ENCODE peak calls at places on chromosomes 7 and 10, in ten cellular contexts. B is OCI-LY7; T is IMR-90; W is A549; F is spleen; M is Panc1; I is tibial nerve; Q is stomach; U is CD8-positive, alpha-beta T cell; S is bronchial epithelial cell. N is an unnamed sample.

GRCh38 chr7:20164420-20165145 is 52.6 kb downstream of the MACC1 start:
- DNase-seq in B (no peak), T (no peak), W (no peak), F (no peak), M (no peak), I (no peak), Q (no peak), U (no peak), S (no peak), N (no peak)

GRCh38 chr7:158413962-158414961 is 173.4 kb downstream of the PTPRN2 start:
- DNase-seq in B (no peak), T (no peak), W (no peak), F (no peak), M (no peak), I (peak), Q (peak), U (no peak), S (peak), N (no peak)

GRCh38 chr10:102409604-102410426 is 8.8 kb downstream of the PSD start:
- DNase-seq in B (no peak), T (no peak), W (no peak), F (no peak), M (no peak), I (no peak), Q (no peak), U (no peak), S (no peak), N (no peak)

GRCh38 chr10:89369142-89370105 is 8.4 kb upstream of the IFIT1B start:
- DNase-seq in B (peak), T (peak), W (no peak), F (no peak), M (no peak), I (no peak), Q (no peak), U (no peak), S (peak), N (no peak)

GRCh38 chr10:130037169-130037661 is 73.1 kb upstream of the EBF3 start:
- DNase-seq in B (no peak), T (no peak), W (no peak), F (peak), M (no peak), I (no peak), Q (no peak), U (no peak), S (no peak), N (no peak)

GRCh38 chr7:106862317-106863183 is 2.5 kb upstream of the PIK3CG start:
- DNase-seq in B (no peak), T (peak), W (no peak), F (no peak), M (no peak), I (no peak), Q (no peak), U (no peak), S (no peak), N (no peak)

GRCh38 chr10:18144928-18145327 is 4.7 kb downstream of the CACNB2 start:
- DNase-seq in B (no peak), T (no peak), W (no peak), F (no peak), M (no peak), I (no peak), Q (no peak), U (no peak), S (peak), N (no peak)

GRCh38 chr10:9302142-9302746 is 1247.8 kb downstream of the GATA3 start:
- DNase-seq in B (peak), T (peak), W (peak), F (no peak), M (peak), I (no peak), Q (no peak), U (no peak), S (peak), N (peak)

GRCh38 chr7:50826371-50827172 is 43.9 kb upstream of the GRB10 start:
- DNase-seq in B (no peak), T (peak), W (peak), F (no peak), M (peak), I (no peak), Q (no peak), U (no peak), S (peak), N (no peak)

GRCh38 chr7:22793593-22794462 is 28.8 kb downstream of the TOMM7 start:
- DNase-seq in B (no peak), T (peak), W (no peak), F (no peak), M (no peak), I (no peak), Q (no peak), U (no peak), S (no peak), N (no peak)

GRCh38 chr7:128425851-128426250 is 16.1 kb upstream of the IMPDH1 start:
- DNase-seq in B (peak), T (peak), W (peak), F (peak), M (peak), I (peak), Q (peak), U (peak), S (peak), N (no peak)

GRCh38 chr10:50501899-50502556 is 121.7 kb downstream of the SGMS1 start:
- DNase-seq in B (no peak), T (no peak), W (no peak), F (no peak), M (no peak), I (no peak), Q (no peak), U (no peak), S (peak), N (no peak)

GRCh38 chr10:89836840-89837172 is 135.4 kb downstream of the KIF20B start:
- DNase-seq in B (no peak), T (no peak), W (no peak), F (peak), M (no peak), I (no peak), Q (no peak), U (no peak), S (no peak), N (no peak)

GRCh38 chr7:158495780-158496179 is 91.8 kb downstream of the PTPRN2 start:
- DNase-seq in B (peak), T (no peak), W (peak), F (peak), M (no peak), I (no peak), Q (peak), U (no peak), S (peak), N (no peak)

GRCh38 chr7:1542841-1543747 is 12.6 kb downstream of the MAFK start:
- DNase-seq in B (no peak), T (no peak), W (no peak), F (no peak), M (no peak), I (no peak), Q (no peak), U (no peak), S (no peak), N (no peak)

GRCh38 chr10:22674215-22674930 is 40.0 kb downstream of the PIP4K2A start:
- DNase-seq in B (no peak), T (peak), W (no peak), F (no peak), M (no peak), I (no peak), Q (no peak), U (no peak), S (no peak), N (no peak)

GRCh38 chr7:13036256-13036765 is 348.9 kb downstream of the ARL4A start:
- DNase-seq in B (no peak), T (peak), W (no peak), F (no peak), M (no peak), I (no peak), Q (no peak), U (no peak), S (peak), N (no peak)

GRCh38 chr7:101549734-101550133 is 79.4 kb downstream of the MYL10 start:
- DNase-seq in B (no peak), T (no peak), W (no peak), F (peak), M (no peak), I (no peak), Q (no peak), U (no peak), S (no peak), N (no peak)

GRCh38 chr10:42951486-42952251 is 125.2 kb upstream of the RET start:
- DNase-seq in B (no peak), T (no peak), W (no peak), F (peak), M (no peak), I (no peak), Q (peak), U (no peak), S (no peak), N (no peak)

GRCh38 chr7:88217675-88218427 is 2.0 kb downstream of the SRI start:
- DNase-seq in B (peak), T (no peak), W (no peak), F (no peak), M (no peak), I (no peak), Q (no peak), U (no peak), S (no peak), N (peak)

GRCh38 chr7:40267583-40267982 is 132.8 kb downstream of the SUGCT start:
- DNase-seq in B (no peak), T (no peak), W (no peak), F (no peak), M (no peak), I (no peak), Q (no peak), U (no peak), S (no peak), N (no peak)

GRCh38 chr10:45655219-45655618 is 17.4 kb downstream of the ZFAND4 start:
- DNase-seq in B (no peak), T (no peak), W (no peak), F (no peak), M (no peak), I (no peak), Q (no peak), U (no peak), S (no peak), N (no peak)

GRCh38 chr7:75738975-75739795 is 444 bp upstream of the HIP1 start:
- DNase-seq in B (peak), T (peak), W (peak), F (peak), M (peak), I (peak), Q (peak), U (peak), S (peak), N (peak)

GRCh38 chr7:127892488-127893314 is 138.5 kb downstream of the LRRC4 start:
- DNase-seq in B (no peak), T (peak), W (no peak), F (no peak), M (no peak), I (no peak), Q (no peak), U (no peak), S (no peak), N (no peak)

GRCh38 chr7:11835260-11835659 is 3.3 kb upstream of the THSD7A start:
- DNase-seq in B (no peak), T (peak), W (no peak), F (no peak), M (no peak), I (no peak), Q (no peak), U (no peak), S (peak), N (no peak)

GRCh38 chr10:34866848-34867247 is 51.8 kb upstream of the PARD3 start:
- DNase-seq in B (no peak), T (no peak), W (no peak), F (no peak), M (no peak), I (no peak), Q (no peak), U (no peak), S (no peak), N (no peak)

GRCh38 chr10:13717936-13718772 is 131.4 kb downstream of the PRPF18 start:
- DNase-seq in B (no peak), T (peak), W (no peak), F (peak), M (no peak), I (peak), Q (peak), U (peak), S (peak), N (no peak)

GRCh38 chr10:84267503-84268126 is 22.8 kb downstream of the RGR start:
- DNase-seq in B (peak), T (peak), W (peak), F (no peak), M (no peak), I (no peak), Q (peak), U (peak), S (peak), N (no peak)

GRCh38 chr10:3323865-3324498 is 151.4 kb upstream of the PITRM1 start:
- DNase-seq in B (no peak), T (no peak), W (no peak), F (no peak), M (no peak), I (no peak), Q (no peak), U (no peak), S (peak), N (no peak)

GRCh38 chr10:77913090-77913489 is 13.5 kb downstream of the DLG5 start:
- DNase-seq in B (no peak), T (no peak), W (no peak), F (no peak), M (no peak), I (no peak), Q (no peak), U (no peak), S (no peak), N (no peak)

GRCh38 chr7:106249488-106249887 is 35.3 kb downstream of the NAMPT start:
- DNase-seq in B (no peak), T (no peak), W (no peak), F (no peak), M (no peak), I (no peak), Q (no peak), U (no peak), S (no peak), N (no peak)

GRCh38 chr10:46992794-46993552 is 81.7 kb downstream of the PTPN20 start:
- DNase-seq in B (peak), T (peak), W (peak), F (no peak), M (peak), I (no peak), Q (no peak), U (no peak), S (peak), N (no peak)

GRCh38 chr10:46998595-46998994 is 87.4 kb downstream of the PTPN20 start:
- DNase-seq in B (no peak), T (no peak), W (no peak), F (no peak), M (no peak), I (no peak), Q (no peak), U (no peak), S (no peak), N (no peak)

GRCh38 chr10:46998192-46998591 is 87.0 kb downstream of the PTPN20 start:
- DNase-seq in B (no peak), T (no peak), W (no peak), F (no peak), M (no peak), I (no peak), Q (no peak), U (no peak), S (no peak), N (no peak)

GRCh38 chr10:46999217-46999616 is 88.0 kb downstream of the PTPN20 start:
- DNase-seq in B (no peak), T (no peak), W (no peak), F (no peak), M (no peak), I (no peak), Q (no peak), U (no peak), S (no peak), N (no peak)

GRCh38 chr10:46995234-46995633 is 84.0 kb downstream of the PTPN20 start:
- DNase-seq in B (no peak), T (no peak), W (no peak), F (no peak), M (no peak), I (no peak), Q (no peak), U (no peak), S (no peak), N (no peak)
- TF ChIP-seq CTCF in B (peak), T (no peak), W (no peak), F (no peak), M (peak), I (no peak), Q (no peak), U (no peak), S (no peak), N (no peak)

GRCh38 chr10:76318171-76318570 is 886.7 kb downstream of the LRMDA start:
- DNase-seq in B (no peak), T (no peak), W (no peak), F (no peak), M (no peak), I (no peak), Q (peak), U (no peak), S (no peak), N (no peak)
- H3K4me3 ChIP-seq in B (no peak), T (no peak), W (no peak), F (no peak), M (no peak), I (no peak), Q (no peak), U (no peak), S (no peak), N (no peak)

GRCh38 chr10:70268376-70268775 is 15.4 kb downstream of the NPFFR1 start:
- DNase-seq in B (no peak), T (no peak), W (no peak), F (no peak), M (no peak), I (no peak), Q (no peak), U (no peak), S (no peak), N (no peak)
- TF ChIP-seq CTCF in B (no peak), T (no peak), W (no peak), F (no peak), M (no peak), I (no peak), Q (no peak), U (no peak), S (no peak), N (no peak)

DNA sequence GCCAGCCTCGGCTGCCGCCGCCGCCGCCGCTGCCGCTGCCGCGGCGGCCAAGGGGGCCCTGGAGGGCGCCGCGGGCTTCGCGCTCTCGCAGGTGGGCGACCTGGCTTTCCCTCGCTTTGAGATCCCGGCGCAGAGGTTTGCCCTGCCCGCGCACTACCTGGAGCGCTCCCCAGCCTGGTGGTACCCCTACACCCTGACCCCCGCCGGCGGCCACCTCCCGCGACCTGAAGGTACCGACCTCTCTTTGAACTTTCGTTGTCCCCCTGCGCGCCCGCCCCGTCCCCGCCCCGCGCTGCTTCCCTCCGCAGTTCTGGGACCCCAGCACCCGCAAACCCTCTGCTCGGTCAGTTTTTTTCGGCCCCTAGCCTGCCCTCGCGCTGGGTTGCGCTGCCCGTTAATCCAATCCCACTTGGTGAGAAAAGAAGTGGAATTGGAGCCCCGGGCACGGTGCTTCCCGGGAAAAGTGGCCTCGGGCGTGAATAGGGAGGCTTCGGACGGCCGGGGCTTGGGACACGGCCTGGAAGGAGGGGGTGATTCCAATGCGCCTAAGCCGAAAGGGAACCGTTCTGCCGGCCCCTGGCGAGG is 543 bp downstream of the HMX3 start:
- DNase-seq in B (no peak), T (no peak), W (no peak), F (no peak), M (no peak), I (no peak), Q (no peak), U (no peak), S (no peak), N (no peak)
- H3K4me3 ChIP-seq in B (no peak), T (no peak), W (peak), F (peak), M (peak), I (no peak), Q (peak), U (peak), S (no peak), N (peak)

GRCh38 chr10:133158756-133159610 is 1.0 kb upstream of the KNDC1 start:
- DNase-seq in B (no peak), T (no peak), W (peak), F (peak), M (no peak), I (no peak), Q (no peak), U (no peak), S (no peak), N (no peak)
- TF ChIP-seq CTCF in B (no peak), T (no peak), W (no peak), F (no peak), M (no peak), I (no peak), Q (no peak), U (no peak), S (no peak), N (no peak)

GRCh38 chr7:74029991-74030415 is 2.0 kb downstream of the ELN start:
- DNase-seq in B (no peak), T (no peak), W (no peak), F (no peak), M (no peak), I (no peak), Q (no peak), U (no peak), S (no peak), N (no peak)

GRCh38 chr7:74029094-74029785 is 1.3 kb downstream of the ELN start:
- DNase-seq in B (no peak), T (no peak), W (no peak), F (no peak), M (no peak), I (no peak), Q (no peak), U (no peak), S (no peak), N (no peak)

GRCh38 chr7:74031403-74032190 is 3.6 kb downstream of the ELN start:
- DNase-seq in B (no peak), T (no peak), W (no peak), F (no peak), M (no peak), I (no peak), Q (no peak), U (no peak), S (no peak), N (no peak)

GRCh38 chr7:74032191-74032490 is 4.2 kb downstream of the ELN start:
- DNase-seq in B (no peak), T (peak), W (no peak), F (no peak), M (no peak), I (peak), Q (no peak), U (no peak), S (peak), N (no peak)

GRCh38 chr7:74030861-74031260 is 2.9 kb downstream of the ELN start:
- DNase-seq in B (no peak), T (no peak), W (no peak), F (no peak), M (no peak), I (no peak), Q (no peak), U (no peak), S (no peak), N (no peak)
- H3K4me3 ChIP-seq in B (no peak), T (no peak), W (no peak), F (no peak), M (no peak), I (no peak), Q (peak), U (no peak), S (no peak), N (no peak)